ENCODE peak calls at places on chromosomes 1 and 21, in nine cellular contexts. U is breast epithelium, T is suprapubic skin, N is cardiac muscle cell, O is GM23338, S is HCT116, R is heart right ventricle, G is Panc1, I is left lung. J is an unnamed sample.

GRCh38 chr1:43449708-43450069 is 4.0 kb downstream of the HYI start:
- DNase-seq in U (no peak), T (no peak), N (no peak), R (no peak), S (no peak), O (no peak), G (no peak), I (no peak), J (no peak)

GRCh38 chr1:231039161-231040018 is 664 bp downstream of the FAM89A start:
- DNase-seq in T (no peak), G (no peak), R (peak; percentile 11), S (no peak), N (peak; percentile 69), I (peak; percentile 44), O (peak; percentile 66), U (no peak), J (no peak)

GRCh38 chr1:157404614-157405013 is 147.7 kb downstream of the FCRL5 start:
- DNase-seq in N (no peak), S (no peak), G (no peak), U (no peak), I (no peak), O (no peak), R (no peak), T (no peak), J (no peak)

GRCh38 chr1:1273152-1273534 is 511 bp downstream of the UBE2J2 start:
- DNase-seq in N (peak; percentile 42), S (no peak), R (no peak), I (no peak), O (no peak), T (peak; percentile 66), U (no peak), G (no peak), J (no peak)

GRCh38 chr1:28865997-28866650 is 48.2 kb upstream of the EPB41 start:
- DNase-seq in I (no peak), S (no peak), U (no peak), R (no peak), G (no peak), N (no peak), O (no peak), T (no peak), J (no peak)

GRCh38 chr1:59505596-59506028 is 208.7 kb downstream of the FGGY start:
- DNase-seq in R (no peak), N (no peak), T (no peak), O (no peak), I (no peak), U (no peak), S (no peak), G (no peak), J (no peak)

GRCh38 chr1:232868793-232869491 is 63.7 kb downstream of the MAP10 start:
- DNase-seq in G (no peak), U (peak; percentile 83), N (no peak), I (no peak), R (no peak), S (peak; percentile 45), O (no peak), T (peak; percentile 76), J (peak; percentile 54)

GRCh38 chr1:219236933-219237610 is 63.4 kb downstream of the LYPLAL1 start:
- DNase-seq in S (no peak), U (no peak), O (no peak), N (no peak), I (no peak), T (no peak), R (no peak), G (no peak), J (no peak)

GRCh38 chr21:42521384-42521783 is 7.7 kb downstream of the SLC37A1 start:
- DNase-seq in S (no peak), I (no peak), O (no peak), R (no peak), T (no peak), U (no peak), N (no peak), G (no peak), J (no peak)

GRCh38 chr1:26733982-26734381 is 38.2 kb downstream of the ARID1A start:
- DNase-seq in I (no peak), U (no peak), R (no peak), S (no peak), N (no peak), O (no peak), G (no peak), T (no peak), J (no peak)

GRCh38 chr1:235917267-235917811 is 50.6 kb upstream of the LYST start:
- DNase-seq in R (peak; percentile 78), G (peak; percentile 99), S (peak; percentile 88), N (no peak), I (peak; percentile 83), O (no peak), T (peak; percentile 87), U (peak; percentile 88), J (peak; percentile 94)

GRCh38 chr1:41713557-41714327 is 205.0 kb downstream of the HIVEP3 start:
- DNase-seq in I (no peak), U (no peak), G (no peak), R (no peak), O (peak; percentile 35), S (no peak), T (no peak), N (no peak), J (no peak)

GRCh38 chr1:71861022-71861421 is 421.3 kb downstream of the NEGR1 start:
- DNase-seq in U (no peak), R (no peak), I (no peak), S (no peak), T (no peak), N (no peak), O (no peak), G (no peak), J (no peak)

DNA sequence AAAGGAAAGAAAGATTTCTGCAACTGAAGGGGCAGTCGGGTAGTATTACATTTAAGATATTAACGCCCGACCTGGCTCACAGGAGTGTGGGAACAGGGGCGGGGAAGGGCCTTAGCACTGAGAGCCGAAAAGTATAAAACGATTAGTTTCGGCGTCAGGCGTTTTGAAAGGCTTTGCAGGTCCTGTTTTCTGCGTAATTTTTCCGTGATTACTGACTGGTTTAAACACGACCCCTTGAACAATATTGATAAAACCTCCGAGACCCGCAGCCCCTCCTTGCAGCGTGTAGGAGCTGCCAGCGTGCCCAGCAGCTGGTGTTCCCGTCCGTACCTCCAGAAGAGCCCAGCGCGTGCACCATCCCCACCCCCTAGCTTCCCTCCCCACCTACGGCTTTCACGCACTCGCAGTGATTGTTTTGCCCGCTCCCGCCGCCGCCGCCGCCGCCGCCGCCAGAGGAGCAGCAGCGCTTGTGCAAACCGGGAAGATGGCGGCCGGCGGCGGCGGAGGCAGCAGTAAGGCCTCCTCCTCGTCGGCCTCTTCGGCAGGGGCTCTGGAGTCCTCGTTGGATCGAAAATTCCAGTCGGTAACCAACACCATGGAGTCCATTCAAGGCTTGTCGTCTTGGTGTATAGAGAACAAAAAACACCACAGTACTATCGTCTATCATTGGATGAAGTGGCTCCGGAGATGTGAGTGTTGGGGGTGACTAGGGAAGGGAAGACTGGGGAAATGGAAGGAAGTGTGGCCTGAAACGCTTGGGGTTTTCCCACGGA is 470 bp downstream of the RPRD2 start:
- DNase-seq in T (peak; percentile 90), S (peak; percentile 27), I (peak; percentile 79), G (no peak), R (peak; percentile 82), O (peak; percentile 80), N (peak; percentile 88), U (peak; percentile 69), J (peak; percentile 87)
- TF ChIP-seq CTCF in T (no peak), S (no peak), I (no peak), G (no peak), R (peak; percentile 23), O (no peak), N (no peak), U (no peak), J (peak; percentile 25)

GRCh38 chr1:68269637-68270430 is 37.5 kb upstream of the WLS start:
- DNase-seq in T (no peak), O (peak; percentile 30), N (no peak), I (no peak), S (peak; percentile 33), G (peak; percentile 51), U (no peak), R (no peak), J (no peak)
- H3K4me1 ChIP-seq in T (peaks cover 3% of the 10 kb centered on the region), O (no peaks in the 10 kb centered on the region), N (no peaks in the 10 kb centered on the region), I (no peaks in the 10 kb centered on the region), S (peaks cover 20% of the 10 kb centered on the region), G (peaks cover 5% of the 10 kb centered on the region), U (no peaks in the 10 kb centered on the region), R (no peaks in the 10 kb centered on the region), J (no peaks in the 10 kb centered on the region)

GRCh38 chr1:91570105-91570448 is 69.4 kb downstream of the CDC7 start:
- DNase-seq in T (no peak), S (no peak), O (no peak), G (no peak), R (no peak), U (no peak), N (no peak), I (no peak), J (no peak)

GRCh38 chr1:91569411-91570104 is 68.9 kb downstream of the CDC7 start:
- DNase-seq in S (peak; percentile 24), U (no peak), O (no peak), I (peak; percentile 88), R (peak; percentile 85), N (peak; percentile 56), G (no peak), T (peak; percentile 94), J (peak; percentile 94)

GRCh38 chr1:91575909-91576519 is 75.4 kb downstream of the CDC7 start:
- DNase-seq in I (no peak), G (no peak), R (no peak), T (no peak), U (no peak), O (no peak), S (no peak), N (no peak), J (no peak)

GRCh38 chr1:91568261-91568660 is 67.6 kb downstream of the CDC7 start:
- DNase-seq in I (no peak), N (no peak), G (no peak), O (no peak), U (no peak), T (no peak), R (no peak), S (no peak), J (no peak)

DNA sequence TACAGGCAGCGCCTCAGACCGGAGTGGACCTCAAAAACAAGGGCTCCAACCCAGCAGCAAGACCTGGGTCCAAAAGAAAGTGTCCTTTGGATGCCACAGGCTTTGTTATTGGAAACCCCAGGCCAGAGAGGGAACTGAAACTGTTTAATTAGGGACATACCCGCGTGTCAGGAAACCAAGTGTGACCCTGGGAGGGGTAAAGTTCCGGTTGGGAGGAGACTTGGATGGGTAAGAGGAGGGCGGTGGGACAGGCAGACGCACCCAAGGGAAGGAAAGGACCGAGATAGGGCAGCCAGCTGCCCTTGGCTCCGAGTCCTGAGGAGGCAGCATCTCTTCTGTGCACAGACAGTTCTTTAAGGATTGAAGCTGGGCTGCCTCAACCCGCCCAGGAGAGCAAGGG is 71.4 kb downstream of the CDC7 start:
- DNase-seq in S (no peak), I (no peak), N (no peak), R (no peak), T (peak; percentile 73), G (no peak), O (no peak), U (no peak), J (peak; percentile 60)
- TF ChIP-seq CTCF in S (no peak), I (no peak), N (no peak), R (no peak), T (no peak), G (no peak), O (no peak), U (no peak), J (no peak)

DNA sequence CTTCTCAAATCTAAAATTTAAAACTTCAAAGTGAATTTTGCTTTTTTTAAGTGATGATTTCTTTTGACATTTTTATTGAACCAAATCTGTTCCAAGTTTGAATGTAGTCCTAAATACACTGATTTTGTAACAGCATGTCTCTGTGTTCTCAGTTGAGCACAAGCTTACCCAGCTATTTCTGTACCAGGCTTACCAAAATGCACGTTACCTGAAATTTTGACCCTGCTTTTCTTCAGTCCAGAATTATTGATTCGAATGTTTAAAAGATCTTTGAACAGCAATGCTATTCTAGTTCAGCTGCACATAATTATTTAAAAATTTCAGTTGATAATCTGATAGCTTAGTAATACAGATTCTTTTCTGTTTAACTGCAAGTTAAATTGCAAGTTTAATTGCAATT is 25.6 kb downstream of the AGO4 start:
- DNase-seq in N (no peak), T (no peak), S (no peak), G (no peak), R (no peak), I (no peak), O (no peak), U (no peak), J (no peak)
- H3K4me1 ChIP-seq in N (no peaks in the 10 kb centered on the region), T (peaks cover 6% of the 10 kb centered on the region), S (no peaks in the 10 kb centered on the region), G (no peaks in the 10 kb centered on the region), R (peaks cover 5% of the 10 kb centered on the region), I (no peaks in the 10 kb centered on the region), O (no peaks in the 10 kb centered on the region), U (no peaks in the 10 kb centered on the region), J (no peaks in the 10 kb centered on the region)

J was measured in tibial artery.